ENCODE peak calls at places on chromosomes 12 and 14, in ten cellular contexts. M, G, J, D, T, I, O, R, E and H are unnamed samples.

GRCh38 chr12:119808441-119808840 is 68.7 kb downstream of the CIT start:
- DNase-seq in M (no peak), G (no peak), J (peak), D (no peak), T (no peak), I (no peak), O (no peak), R (no peak), E (no peak), H (no peak)

GRCh38 chr12:51911788-51912711 is 4.7 kb downstream of the ACVRL1 start:
- DNase-seq in M (no peak), G (no peak), J (no peak), D (no peak), T (no peak), I (no peak), O (no peak), R (no peak), E (no peak), H (peak)

GRCh38 chr12:152440-152839 is 61.5 kb downstream of the SLC6A12 start:
- DNase-seq in M (no peak), G (no peak), J (no peak), D (no peak), T (no peak), I (no peak), O (no peak), R (no peak), E (no peak), H (no peak)

GRCh38 chr14:34484726-34485125 is 22.7 kb upstream of the SPTSSA start:
- DNase-seq in M (no peak), G (no peak), J (no peak), D (no peak), T (no peak), I (no peak), O (no peak), R (no peak), E (no peak), H (no peak)

GRCh38 chr14:71730471-71730870 is 201.8 kb upstream of the RGS6 start:
- DNase-seq in M (no peak), G (no peak), J (peak), D (no peak), T (no peak), I (no peak), O (no peak), R (no peak), E (no peak), H (no peak)

GRCh38 chr12:108966378-108967151 is 54.3 kb downstream of the SVOP start:
- DNase-seq in M (no peak), G (no peak), J (peak), D (peak), T (no peak), I (no peak), O (no peak), R (no peak), E (no peak), H (no peak)

GRCh38 chr14:94385553-94386057 is 2.8 kb downstream of the SERPINA1 start:
- DNase-seq in M (no peak), G (no peak), J (peak), D (no peak), T (no peak), I (no peak), O (no peak), R (no peak), E (no peak), H (no peak)

GRCh38 chr12:48279096-48279495 is 71.6 kb downstream of the ZNF641 start:
- DNase-seq in M (no peak), G (no peak), J (no peak), D (no peak), T (no peak), I (no peak), O (no peak), R (no peak), E (no peak), H (no peak)

GRCh38 chr12:121538699-121539061 is 42.1 kb downstream of the KDM2B start:
- DNase-seq in M (no peak), G (no peak), J (peak), D (no peak), T (no peak), I (no peak), O (no peak), R (no peak), E (no peak), H (no peak)

GRCh38 chr12:112122823-112123690 is 2.3 kb upstream of the TRAFD1 start:
- DNase-seq in M (no peak), G (no peak), J (no peak), D (no peak), T (no peak), I (no peak), O (no peak), R (no peak), E (no peak), H (peak)

GRCh38 chr12:22321620-22322019 is 12.9 kb downstream of the ST8SIA1 start:
- DNase-seq in M (no peak), G (no peak), J (no peak), D (no peak), T (no peak), I (no peak), O (no peak), R (peak), E (no peak), H (no peak)

GRCh38 chr14:71472281-71472960 is 459.8 kb upstream of the RGS6 start:
- DNase-seq in M (peak), G (no peak), J (no peak), D (no peak), T (no peak), I (no peak), O (no peak), R (no peak), E (no peak), H (no peak)

GRCh38 chr14:95462491-95462890 is 54.0 kb downstream of the SYNE3 start:
- DNase-seq in M (no peak), G (no peak), J (no peak), D (no peak), T (no peak), I (no peak), O (no peak), R (no peak), E (no peak), H (no peak)

GRCh38 chr12:110819150-110819549 is 27.6 kb upstream of the CCDC63 start:
- DNase-seq in M (no peak), G (no peak), J (no peak), D (no peak), T (no peak), I (no peak), O (no peak), R (no peak), E (no peak), H (no peak)

GRCh38 chr12:15710860-15711510 is 78.2 kb downstream of the EPS8 start:
- DNase-seq in M (no peak), G (no peak), J (no peak), D (no peak), T (no peak), I (no peak), O (no peak), R (no peak), E (no peak), H (no peak)

GRCh38 chr12:81573228-81573627 is 185.9 kb downstream of the PPFIA2 start:
- DNase-seq in M (no peak), G (no peak), J (no peak), D (no peak), T (no peak), I (no peak), O (no peak), R (no peak), E (no peak), H (no peak)

GRCh38 chr12:109595321-109595902 is 21.8 kb downstream of the MVK start:
- DNase-seq in M (no peak), G (no peak), J (no peak), D (no peak), T (peak), I (no peak), O (no peak), R (no peak), E (no peak), H (no peak)

GRCh38 chr12:80419660-80420059 is 24.4 kb upstream of the PTPRQ start:
- DNase-seq in M (no peak), G (no peak), J (peak), D (no peak), T (no peak), I (no peak), O (no peak), R (no peak), E (no peak), H (peak)

GRCh38 chr12:121866331-121866730 is 7.7 kb upstream of the HPD start:
- DNase-seq in M (no peak), G (no peak), J (no peak), D (no peak), T (no peak), I (no peak), O (no peak), R (no peak), E (no peak), H (no peak)

GRCh38 chr14:37411079-37411735 is 183.8 kb downstream of the FOXA1 start:
- DNase-seq in M (no peak), G (no peak), J (no peak), D (no peak), T (no peak), I (no peak), O (no peak), R (no peak), E (peak), H (no peak)

GRCh38 chr14:70008863-70009262 is 129.6 kb downstream of the SMOC1 start:
- DNase-seq in M (no peak), G (no peak), J (no peak), D (no peak), T (no peak), I (no peak), O (no peak), R (no peak), E (no peak), H (no peak)

GRCh38 chr12:87157791-87158190 is 871.4 kb downstream of the C12orf50 start:
- DNase-seq in M (no peak), G (no peak), J (peak), D (no peak), T (no peak), I (no peak), O (no peak), R (peak), E (no peak), H (no peak)

GRCh38 chr12:103571286-103571685 is 15.8 kb upstream of the STAB2 start:
- DNase-seq in M (no peak), G (no peak), J (peak), D (peak), T (no peak), I (no peak), O (no peak), R (peak), E (peak), H (peak)

GRCh38 chr12:117231750-117232149 is 41.5 kb upstream of the FBXO21 start:
- DNase-seq in M (no peak), G (no peak), J (no peak), D (no peak), T (no peak), I (no peak), O (no peak), R (no peak), E (no peak), H (no peak)

GRCh38 chr14:63670692-63671091 is 29.0 kb upstream of the WDR89 start:
- DNase-seq in M (no peak), G (no peak), J (no peak), D (no peak), T (no peak), I (no peak), O (no peak), R (no peak), E (no peak), H (no peak)